ENCODE peak calls at places on chromosomes 6 and 20, in nine cellular contexts. One of them, this sample, is unnamed. For H3K9me3, the result is how much of the 10 kb centered on the place peaks cover.

GRCh38 chr20:38673731-38674177 is 50.5 kb upstream of the SLC32A1 start:
- DNase-seq in BE2C: peak
- DNase-seq in heart left ventricle: no peak
- DNase-seq in right cardiac atrium: peak
- DNase-seq in CD4-positive, CD25-positive, alpha-beta regulatory T cell: peak
- DNase-seq in RWPE2: peak
- DNase-seq in gastrocnemius medialis: no peak
- DNase-seq in esophagus squamous epithelium: no peak
- DNase-seq in naive thymus-derived CD4-positive, alpha-beta T cell: no peak
- DNase-seq in this sample: no peak

GRCh38 chr6:123168892-123169851 is 173.1 kb downstream of the CLVS2 start:
- DNase-seq in heart left ventricle: no peak
- DNase-seq in right cardiac atrium: no peak
- DNase-seq in BE2C: no peak
- DNase-seq in RWPE2: no peak
- DNase-seq in esophagus squamous epithelium: no peak
- DNase-seq in CD4-positive, CD25-positive, alpha-beta regulatory T cell: no peak
- DNase-seq in naive thymus-derived CD4-positive, alpha-beta T cell: no peak
- DNase-seq in gastrocnemius medialis: no peak
- DNase-seq in this sample: no peak

GRCh38 chr6:111605100-111605748 is 454 bp downstream of the TRAF3IP2 start:
- DNase-seq in RWPE2: no peak
- DNase-seq in CD4-positive, CD25-positive, alpha-beta regulatory T cell: peak
- DNase-seq in esophagus squamous epithelium: no peak
- DNase-seq in right cardiac atrium: peak
- DNase-seq in BE2C: no peak
- DNase-seq in naive thymus-derived CD4-positive, alpha-beta T cell: peak
- DNase-seq in heart left ventricle: peak
- DNase-seq in gastrocnemius medialis: peak
- DNase-seq in this sample: no peak

GRCh38 chr6:159104931-159105330 is 60.1 kb upstream of the TAGAP start:
- DNase-seq in naive thymus-derived CD4-positive, alpha-beta T cell: no peak
- DNase-seq in heart left ventricle: no peak
- DNase-seq in BE2C: no peak
- DNase-seq in RWPE2: no peak
- DNase-seq in gastrocnemius medialis: no peak
- DNase-seq in CD4-positive, CD25-positive, alpha-beta regulatory T cell: no peak
- DNase-seq in esophagus squamous epithelium: no peak
- DNase-seq in right cardiac atrium: no peak
- DNase-seq in this sample: no peak

GRCh38 chr6:113496157-113496556 is 361.0 kb upstream of the MARCKS start:
- DNase-seq in CD4-positive, CD25-positive, alpha-beta regulatory T cell: no peak
- DNase-seq in esophagus squamous epithelium: no peak
- DNase-seq in BE2C: no peak
- DNase-seq in gastrocnemius medialis: no peak
- DNase-seq in RWPE2: no peak
- DNase-seq in right cardiac atrium: no peak
- DNase-seq in naive thymus-derived CD4-positive, alpha-beta T cell: no peak
- DNase-seq in heart left ventricle: no peak
- DNase-seq in this sample: no peak

GRCh38 chr6:147618927-147619326 is 110.4 kb downstream of the SAMD5 start:
- DNase-seq in naive thymus-derived CD4-positive, alpha-beta T cell: no peak
- DNase-seq in BE2C: no peak
- DNase-seq in gastrocnemius medialis: no peak
- DNase-seq in CD4-positive, CD25-positive, alpha-beta regulatory T cell: no peak
- DNase-seq in RWPE2: no peak
- DNase-seq in heart left ventricle: no peak
- DNase-seq in esophagus squamous epithelium: no peak
- DNase-seq in right cardiac atrium: no peak
- DNase-seq in this sample: no peak

GRCh38 chr6:15510536-15511247 is 152.1 kb downstream of the DTNBP1 start:
- DNase-seq in naive thymus-derived CD4-positive, alpha-beta T cell: no peak
- DNase-seq in heart left ventricle: no peak
- DNase-seq in RWPE2: no peak
- DNase-seq in CD4-positive, CD25-positive, alpha-beta regulatory T cell: no peak
- DNase-seq in BE2C: no peak
- DNase-seq in gastrocnemius medialis: peak
- DNase-seq in esophagus squamous epithelium: no peak
- DNase-seq in right cardiac atrium: no peak
- DNase-seq in this sample: no peak

GRCh38 chr20:59818911-59819310 is 114.5 kb downstream of the SYCP2 start:
- DNase-seq in BE2C: no peak
- DNase-seq in naive thymus-derived CD4-positive, alpha-beta T cell: no peak
- DNase-seq in right cardiac atrium: no peak
- DNase-seq in gastrocnemius medialis: no peak
- DNase-seq in RWPE2: peak
- DNase-seq in CD4-positive, CD25-positive, alpha-beta regulatory T cell: no peak
- DNase-seq in esophagus squamous epithelium: no peak
- DNase-seq in heart left ventricle: no peak
- DNase-seq in this sample: no peak

GRCh38 chr6:148888853-148889252 is 142.0 kb downstream of the UST start:
- DNase-seq in CD4-positive, CD25-positive, alpha-beta regulatory T cell: no peak
- DNase-seq in RWPE2: no peak
- DNase-seq in right cardiac atrium: no peak
- DNase-seq in gastrocnemius medialis: no peak
- DNase-seq in BE2C: no peak
- DNase-seq in naive thymus-derived CD4-positive, alpha-beta T cell: no peak
- DNase-seq in esophagus squamous epithelium: no peak
- DNase-seq in heart left ventricle: no peak
- DNase-seq in this sample: no peak

GRCh38 chr6:158223926-158224325 is 55.8 kb downstream of the GTF2H5 start:
- DNase-seq in CD4-positive, CD25-positive, alpha-beta regulatory T cell: no peak
- DNase-seq in RWPE2: no peak
- DNase-seq in esophagus squamous epithelium: no peak
- DNase-seq in heart left ventricle: no peak
- DNase-seq in BE2C: no peak
- DNase-seq in naive thymus-derived CD4-positive, alpha-beta T cell: no peak
- DNase-seq in right cardiac atrium: no peak
- DNase-seq in gastrocnemius medialis: no peak
- DNase-seq in this sample: no peak

GRCh38 chr6:168370310-168370991 is 50.9 kb upstream of the DACT2 start:
- DNase-seq in esophagus squamous epithelium: no peak
- DNase-seq in BE2C: peak
- DNase-seq in CD4-positive, CD25-positive, alpha-beta regulatory T cell: peak
- DNase-seq in heart left ventricle: peak
- DNase-seq in RWPE2: no peak
- DNase-seq in gastrocnemius medialis: no peak
- DNase-seq in right cardiac atrium: peak
- DNase-seq in naive thymus-derived CD4-positive, alpha-beta T cell: peak
- DNase-seq in this sample: no peak

GRCh38 chr6:113060664-113061063 is 713.5 kb downstream of the RFPL4B start:
- DNase-seq in BE2C: no peak
- DNase-seq in CD4-positive, CD25-positive, alpha-beta regulatory T cell: no peak
- DNase-seq in heart left ventricle: no peak
- DNase-seq in RWPE2: no peak
- DNase-seq in right cardiac atrium: no peak
- DNase-seq in naive thymus-derived CD4-positive, alpha-beta T cell: no peak
- DNase-seq in esophagus squamous epithelium: no peak
- DNase-seq in gastrocnemius medialis: no peak
- DNase-seq in this sample: no peak

GRCh38 chr6:170269873-170270541 is 20.9 kb downstream of the DLL1 start:
- DNase-seq in esophagus squamous epithelium: no peak
- DNase-seq in naive thymus-derived CD4-positive, alpha-beta T cell: no peak
- DNase-seq in RWPE2: peak
- DNase-seq in heart left ventricle: no peak
- DNase-seq in gastrocnemius medialis: no peak
- DNase-seq in right cardiac atrium: no peak
- DNase-seq in CD4-positive, CD25-positive, alpha-beta regulatory T cell: no peak
- DNase-seq in BE2C: no peak
- DNase-seq in this sample: no peak

DNA sequence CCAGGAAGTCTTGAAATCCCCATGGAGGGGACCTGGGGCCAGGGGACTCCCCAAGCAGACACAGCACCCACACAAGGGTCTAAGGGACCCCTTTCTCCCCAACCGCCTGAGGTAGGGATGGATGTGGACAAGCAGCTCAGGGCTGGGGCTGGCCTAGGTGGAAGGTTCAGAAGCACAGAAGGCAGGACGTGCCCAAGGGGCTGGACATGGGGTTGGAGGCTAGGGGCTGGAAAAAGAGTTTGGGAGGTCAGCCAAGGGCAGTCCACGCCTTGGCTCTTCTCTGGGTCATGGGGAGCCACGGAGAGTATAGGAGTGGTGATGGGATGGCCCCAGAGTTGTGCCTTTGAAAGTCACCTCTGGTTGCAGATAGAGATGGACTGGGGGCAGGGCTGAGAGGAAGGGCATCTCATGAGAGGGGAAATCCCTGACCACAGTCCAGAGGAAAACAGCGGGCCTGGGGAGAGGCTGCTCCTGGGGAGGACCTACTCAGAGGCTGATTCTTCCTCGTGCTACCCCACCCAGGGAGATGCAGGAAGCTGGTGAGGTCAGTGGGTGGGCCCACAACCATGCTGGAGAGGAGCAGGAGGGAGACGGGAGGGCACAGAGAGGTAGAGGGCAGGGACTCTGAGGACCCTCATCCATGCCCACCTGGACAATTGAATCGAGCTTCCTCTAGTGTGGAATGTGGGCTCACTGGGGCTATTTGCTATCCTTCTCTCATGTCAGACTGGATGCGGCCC is 2.5 kb upstream of the HSPA12B start:
- DNase-seq in heart left ventricle: peak
- DNase-seq in right cardiac atrium: no peak
- DNase-seq in RWPE2: no peak
- DNase-seq in gastrocnemius medialis: no peak
- DNase-seq in CD4-positive, CD25-positive, alpha-beta regulatory T cell: no peak
- DNase-seq in naive thymus-derived CD4-positive, alpha-beta T cell: no peak
- DNase-seq in BE2C: no peak
- DNase-seq in esophagus squamous epithelium: no peak
- DNase-seq in this sample: no peak
- H3K9me3 ChIP-seq in heart left ventricle: under half
- H3K9me3 ChIP-seq in right cardiac atrium: under half
- H3K9me3 ChIP-seq in RWPE2: under half
- H3K9me3 ChIP-seq in gastrocnemius medialis: under half
- H3K9me3 ChIP-seq in CD4-positive, CD25-positive, alpha-beta regulatory T cell: under half
- H3K9me3 ChIP-seq in naive thymus-derived CD4-positive, alpha-beta T cell: under half
- H3K9me3 ChIP-seq in BE2C: under half
- H3K9me3 ChIP-seq in esophagus squamous epithelium: under half
- H3K9me3 ChIP-seq in this sample: under half

DNA sequence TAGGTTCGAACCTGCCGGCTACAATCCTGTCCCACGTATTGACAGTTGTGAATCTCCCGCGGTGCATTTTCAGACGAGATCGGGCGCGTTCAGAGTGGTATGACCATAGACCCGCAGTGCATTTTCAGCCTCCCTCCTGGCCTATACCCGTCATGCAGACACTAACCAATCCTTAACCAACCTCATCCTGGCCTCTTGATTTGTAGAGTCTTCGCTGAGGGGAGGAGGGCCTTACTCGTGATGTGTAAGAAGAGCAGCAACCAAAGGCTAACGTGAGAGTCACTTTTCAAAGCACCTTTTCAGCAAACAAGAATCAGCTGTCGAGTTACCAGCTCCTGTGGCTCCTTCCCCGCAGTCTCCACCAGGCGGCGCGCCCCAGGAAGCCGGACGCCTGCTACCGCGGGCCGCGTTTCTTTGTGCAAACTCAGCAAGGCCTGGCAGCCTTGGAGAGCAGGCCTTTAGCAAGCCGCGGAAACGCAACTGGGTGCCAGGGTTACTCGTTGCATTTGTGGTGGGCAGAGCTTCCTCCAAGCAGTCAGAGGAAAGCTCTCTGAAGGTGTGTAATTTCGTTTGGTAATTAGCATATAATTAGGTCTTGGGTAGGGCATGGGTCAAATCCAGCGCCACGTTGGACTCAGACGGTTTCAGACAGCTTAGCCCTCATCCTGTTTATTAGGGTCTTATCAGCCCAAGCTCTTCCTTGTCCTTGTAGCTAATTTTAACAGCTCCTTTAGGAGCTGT is 139.8 kb downstream of the OR2B2 start:
- DNase-seq in RWPE2: peak
- DNase-seq in heart left ventricle: peak
- DNase-seq in right cardiac atrium: peak
- DNase-seq in naive thymus-derived CD4-positive, alpha-beta T cell: peak
- DNase-seq in BE2C: peak
- DNase-seq in gastrocnemius medialis: peak
- DNase-seq in esophagus squamous epithelium: peak
- DNase-seq in CD4-positive, CD25-positive, alpha-beta regulatory T cell: peak
- DNase-seq in this sample: peak
- H3K4me3 ChIP-seq in RWPE2: no peak
- H3K4me3 ChIP-seq in heart left ventricle: no peak
- H3K4me3 ChIP-seq in right cardiac atrium: no peak
- H3K4me3 ChIP-seq in naive thymus-derived CD4-positive, alpha-beta T cell: no peak
- H3K4me3 ChIP-seq in BE2C: peak
- H3K4me3 ChIP-seq in gastrocnemius medialis: no peak
- H3K4me3 ChIP-seq in esophagus squamous epithelium: peak
- H3K4me3 ChIP-seq in CD4-positive, CD25-positive, alpha-beta regulatory T cell: peak
- H3K4me3 ChIP-seq in this sample: no peak

DNA sequence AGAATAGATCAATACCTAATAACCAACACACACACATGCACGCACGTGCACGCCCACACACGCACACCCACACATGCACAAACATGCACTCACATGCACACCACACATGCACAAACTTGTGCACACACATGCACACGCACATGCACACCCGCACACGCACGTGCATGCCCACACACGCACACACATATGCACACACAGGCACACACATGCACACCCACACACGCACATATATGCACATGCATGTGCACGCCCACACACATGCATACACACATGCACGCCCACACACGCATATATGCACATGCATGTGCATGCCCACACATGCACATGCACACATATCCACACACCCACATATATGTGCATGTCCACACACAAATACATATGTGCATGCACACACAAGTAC is 26.2 kb upstream of the CHRNA4 start:
- DNase-seq in right cardiac atrium: no peak
- DNase-seq in RWPE2: no peak
- DNase-seq in naive thymus-derived CD4-positive, alpha-beta T cell: no peak
- DNase-seq in CD4-positive, CD25-positive, alpha-beta regulatory T cell: no peak
- DNase-seq in esophagus squamous epithelium: no peak
- DNase-seq in heart left ventricle: no peak
- DNase-seq in BE2C: no peak
- DNase-seq in gastrocnemius medialis: no peak
- DNase-seq in this sample: no peak
- H3K9me3 ChIP-seq in right cardiac atrium: under half
- H3K9me3 ChIP-seq in RWPE2: under half
- H3K9me3 ChIP-seq in naive thymus-derived CD4-positive, alpha-beta T cell: under half
- H3K9me3 ChIP-seq in CD4-positive, CD25-positive, alpha-beta regulatory T cell: under half
- H3K9me3 ChIP-seq in esophagus squamous epithelium: under half
- H3K9me3 ChIP-seq in heart left ventricle: under half
- H3K9me3 ChIP-seq in BE2C: under half
- H3K9me3 ChIP-seq in gastrocnemius medialis: under half
- H3K9me3 ChIP-seq in this sample: under half

GRCh38 chr6:27531772-27532459 is 59.0 kb upstream of the ZNF184 start:
- DNase-seq in RWPE2: no peak
- DNase-seq in heart left ventricle: no peak
- DNase-seq in BE2C: peak
- DNase-seq in right cardiac atrium: no peak
- DNase-seq in CD4-positive, CD25-positive, alpha-beta regulatory T cell: no peak
- DNase-seq in esophagus squamous epithelium: no peak
- DNase-seq in naive thymus-derived CD4-positive, alpha-beta T cell: no peak
- DNase-seq in gastrocnemius medialis: no peak
- DNase-seq in this sample: no peak
- H3K4me3 ChIP-seq in RWPE2: no peak
- H3K4me3 ChIP-seq in heart left ventricle: no peak
- H3K4me3 ChIP-seq in BE2C: no peak
- H3K4me3 ChIP-seq in right cardiac atrium: no peak
- H3K4me3 ChIP-seq in CD4-positive, CD25-positive, alpha-beta regulatory T cell: no peak
- H3K4me3 ChIP-seq in esophagus squamous epithelium: no peak
- H3K4me3 ChIP-seq in naive thymus-derived CD4-positive, alpha-beta T cell: no peak
- H3K4me3 ChIP-seq in gastrocnemius medialis: no peak
- H3K4me3 ChIP-seq in this sample: no peak